ENCODE peak calls at places on chromosomes 3 and 15, in four cellular contexts. P is aorta, W is HTR-8/SVneo, I is germinal center. J is an unnamed sample.

GRCh38 chr3:142690613-142691012 is 33.2 kb upstream of the TRPC1 start:
- DNase-seq in P (no peak), W (no peak), I (no peak), J (no peak)

GRCh38 chr3:42711491-42712343 is 9.1 kb upstream of the HHATL start:
- DNase-seq in P (no peak), W (no peak), I (no peak), J (no peak)

GRCh38 chr15:69554321-69554961 is 101.8 kb downstream of the RPLP1 start:
- DNase-seq in P (no peak), W (no peak), I (no peak), J (no peak)

GRCh38 chr15:42159381-42160015 is 3.1 kb upstream of the PLA2G4F start:
- DNase-seq in P (no peak), W (no peak), I (no peak), J (no peak)

GRCh38 chr15:69980311-69981059 is 117.2 kb downstream of the TLE3 start:
- DNase-seq in P (no peak), W (no peak), I (peak), J (no peak)

GRCh38 chr3:41997702-41998551 is 36.0 kb upstream of the ULK4 start:
- DNase-seq in P (no peak), W (no peak), I (peak), J (no peak)

GRCh38 chr3:39011191-39011736 is 40.5 kb downstream of the SCN11A start:
- DNase-seq in P (no peak), W (no peak), I (no peak), J (no peak)

GRCh38 chr3:158794936-158795518 is 6.8 kb upstream of the MFSD1 start:
- DNase-seq in P (no peak), W (peak), I (peak), J (no peak)

GRCh38 chr3:152524198-152525140 is 255.7 kb downstream of the MBNL1 start:
- DNase-seq in P (no peak), W (peak), I (no peak), J (peak)

GRCh38 chr15:77516076-77516475 is 95.4 kb downstream of the HMG20A start:
- DNase-seq in P (no peak), W (no peak), I (no peak), J (no peak)

GRCh38 chr3:109731639-109732473 is 394.5 kb upstream of the DPPA4 start:
- DNase-seq in P (no peak), W (peak), I (peak), J (peak)

GRCh38 chr15:77029166-77030041 is 34.5 kb downstream of the PSTPIP1 start:
- DNase-seq in P (peak), W (no peak), I (no peak), J (no peak)

GRCh38 chr3:70277304-70277703 is 35.1 kb downstream of the MDFIC2 start:
- DNase-seq in P (no peak), W (no peak), I (no peak), J (no peak)

GRCh38 chr3:126424039-126424717 is 29.5 kb downstream of the CFAP100 start:
- DNase-seq in P (no peak), W (no peak), I (no peak), J (no peak)

GRCh38 chr15:101251830-101252820 is at the start of gene CHSY1:
- DNase-seq in P (peak), W (peak), I (peak), J (peak)

GRCh38 chr3:194386610-194387009 is 12.5 kb downstream of the GP5 start:
- DNase-seq in P (no peak), W (no peak), I (no peak), J (no peak)

GRCh38 chr15:80945605-80946004 is 44.0 kb downstream of the MESD start:
- DNase-seq in P (no peak), W (no peak), I (peak), J (no peak)

GRCh38 chr3:143000525-143000924 is 845 bp upstream of the U2SURP start:
- DNase-seq in P (no peak), W (no peak), I (no peak), J (peak)

GRCh38 chr3:105806361-105806760 is 62.5 kb downstream of the CBLB start:
- DNase-seq in P (no peak), W (peak), I (no peak), J (no peak)

GRCh38 chr3:128076783-128077624 is 24.8 kb downstream of the SEC61A1 start:
- DNase-seq in P (peak), W (no peak), I (peak), J (no peak)

GRCh38 chr15:75902129-75902557 is 1.5 kb upstream of the FBXO22 start:
- DNase-seq in P (no peak), W (no peak), I (no peak), J (no peak)

GRCh38 chr3:29609007-29609805 is 328.3 kb downstream of the RBMS3 start:
- DNase-seq in P (no peak), W (no peak), I (no peak), J (no peak)